ENCODE peak calls at places on chromosomes 4 and X, in ten cellular contexts. Q is sciatic nerve; C is tibial nerve; V is astrocyte of the spinal cord; L is uterus; I is AG09319; J is endothelial cell; E is AG09309; R is effector CD4-positive, alpha-beta T cell; W is substantia nigra. M is an unnamed sample.

GRCh38 chr4:89357787-89358186 is 50.2 kb upstream of the GPRIN3 start:
- DNase-seq in Q (no peak), C (no peak), V (no peak), L (no peak), I (no peak), J (no peak), E (no peak), R (no peak), W (no peak), M (no peak)

GRCh38 chrX:82764521-82764920 is 743.6 kb upstream of the POU3F4 start:
- DNase-seq in Q (no peak), C (no peak), V (no peak), L (no peak), I (no peak), J (no peak), E (no peak), R (no peak), W (no peak), M (no peak)

GRCh38 chr4:1200425-1201035 is 28.1 kb upstream of the SPON2 start:
- DNase-seq in Q (peak), C (no peak), V (peak), L (peak), I (peak), J (no peak), E (no peak), R (no peak), W (no peak), M (no peak)

GRCh38 chr4:20253272-20253798 is 1.6 kb downstream of the SLIT2 start:
- DNase-seq in Q (peak), C (no peak), V (no peak), L (peak), I (no peak), J (no peak), E (no peak), R (no peak), W (no peak), M (no peak)

GRCh38 chr4:81493895-81494490 is 22.3 kb upstream of the RASGEF1B start:
- DNase-seq in Q (no peak), C (no peak), V (no peak), L (no peak), I (no peak), J (no peak), E (no peak), R (no peak), W (no peak), M (no peak)

GRCh38 chr4:26235500-26235899 is 85.3 kb upstream of the RBPJ start:
- DNase-seq in Q (peak), C (peak), V (peak), L (peak), I (peak), J (no peak), E (peak), R (no peak), W (no peak), M (peak)

GRCh38 chrX:13287816-13288215 is 32.0 kb downstream of the ATXN3L start:
- DNase-seq in Q (no peak), C (no peak), V (peak), L (no peak), I (no peak), J (no peak), E (no peak), R (no peak), W (no peak), M (no peak)

GRCh38 chrX:68829594-68830485 is 1.0 kb downstream of the EFNB1 start:
- DNase-seq in Q (peak), C (no peak), V (peak), L (no peak), I (no peak), J (peak), E (no peak), R (no peak), W (no peak), M (peak)

GRCh38 chr4:99832854-99833253 is 16.2 kb downstream of the DAPP1 start:
- DNase-seq in Q (no peak), C (no peak), V (no peak), L (no peak), I (peak), J (no peak), E (no peak), R (no peak), W (no peak), M (no peak)

M was measured in lung.